ENCODE peak calls at places on chromosome 18, in four cellular contexts. M is HT-29, T is MCF 10A, H is KBM-7. N is an unnamed sample.

GRCh38 chr18:45287531-45287930 is 327.7 kb upstream of the SLC14A2 start:
- DNase-seq in M (no peak), T (no peak), H (no peak), N (no peak)

GRCh38 chr18:24764766-24765165 is 304.3 kb downstream of the HRH4 start:
- DNase-seq in M (no peak), T (no peak), H (no peak), N (no peak)

GRCh38 chr18:79965119-79965902 is 868 bp downstream of the HSBP1L1 start:
- DNase-seq in M (peak), T (peak), H (peak), N (peak)

GRCh38 chr18:36572135-36572856 is 256.5 kb downstream of the TPGS2 start:
- DNase-seq in T (peak), M (peak), H (peak), N (peak)

GRCh38 chr18:28735731-28736130 is 558.8 kb upstream of the CDH2 start:
- DNase-seq in T (peak), M (no peak), H (no peak), N (no peak)

GRCh38 chr18:62737474-62737873 is 22.1 kb downstream of the PHLPP1 start:
- DNase-seq in M (no peak), T (no peak), H (no peak), N (no peak)

GRCh38 chr18:51009071-51009470 is 20.9 kb upstream of the SMAD4 start:
- DNase-seq in M (no peak), T (peak), H (peak), N (no peak)

GRCh38 chr18:24198461-24198860 is 59.6 kb downstream of the CABYR start:
- DNase-seq in H (no peak), M (no peak), T (no peak), N (no peak)

GRCh38 chr18:59381949-59382348 is 22.9 kb upstream of the LMAN1 start:
- DNase-seq in M (no peak), H (no peak), T (no peak), N (no peak)

GRCh38 chr18:22961156-22961555 is 28.0 kb downstream of the RBBP8 start:
- DNase-seq in H (no peak), M (no peak), T (no peak), N (no peak)

GRCh38 chr18:9849407-9849961 is 36.3 kb upstream of the TXNDC2 start:
- DNase-seq in M (peak), H (peak), T (no peak), N (no peak)

GRCh38 chr18:36300211-36300610 is 2.7 kb downstream of the FHOD3 start:
- DNase-seq in H (no peak), M (no peak), T (no peak), N (no peak)

GRCh38 chr18:39701839-39702238 is 2136.2 kb upstream of the CELF4 start:
- DNase-seq in M (peak), H (no peak), T (no peak), N (peak)

GRCh38 chr18:77374106-77374505 is 124.5 kb downstream of the GALR1 start:
- DNase-seq in M (no peak), H (no peak), T (no peak), N (no peak)

GRCh38 chr18:2441544-2441943 is 129.8 kb downstream of the METTL4 start:
- DNase-seq in T (no peak), M (no peak), H (no peak), N (no peak)

GRCh38 chr18:54392621-54393023 is 34.9 kb downstream of the C18orf54 start:
- DNase-seq in M (peak), H (peak), T (peak), N (peak)

GRCh38 chr18:48613589-48613988 is 74.8 kb downstream of the CTIF start:
- DNase-seq in H (no peak), M (no peak), T (no peak), N (no peak)

GRCh38 chr18:35703043-35703688 is 121.6 kb downstream of the GALNT1 start:
- DNase-seq in H (no peak), M (no peak), T (no peak), N (peak)

GRCh38 chr18:22639026-22639463 is 221.3 kb upstream of the CTAGE1 start:
- DNase-seq in H (no peak), T (peak), M (no peak), N (no peak)

GRCh38 chr18:63460414-63460813 is 16.3 kb upstream of the SERPINB5 start:
- DNase-seq in H (no peak), T (no peak), M (no peak), N (no peak)

GRCh38 chr18:54737986-54738385 is 90.3 kb upstream of the RAB27B start:
- DNase-seq in H (no peak), M (no peak), T (peak), N (no peak)

GRCh38 chr18:63878343-63878742 is 9.2 kb upstream of the SERPINB2 start:
- DNase-seq in H (no peak), T (peak), M (no peak), N (no peak)

GRCh38 chr18:58618822-58619553 is 9.9 kb downstream of the ALPK2 start:
- DNase-seq in H (no peak), T (no peak), M (no peak), N (no peak)

GRCh38 chr18:12377556-12378553 is 828 bp upstream of the AFG3L2 start:
- DNase-seq in H (peak), T (no peak), M (no peak), N (no peak)

GRCh38 chr18:49898421-49898820 is 85.1 kb upstream of the ACAA2 start:
- DNase-seq in H (peak), T (peak), M (peak), N (peak)

GRCh38 chr18:10036479-10036878 is 122.7 kb downstream of the VAPA start:
- DNase-seq in M (no peak), T (no peak), H (no peak), N (no peak)

GRCh38 chr18:2881088-2881487 is 34.3 kb downstream of the EMILIN2 start:
- DNase-seq in H (no peak), T (no peak), M (no peak), N (no peak)

GRCh38 chr18:76451475-76452331 is 43.3 kb downstream of the ZNF516 start:
- DNase-seq in T (no peak), M (peak), H (peak), N (no peak)

GRCh38 chr18:55053976-55054375 is 94.7 kb upstream of the CCDC68 start:
- DNase-seq in M (no peak), H (no peak), T (no peak), N (no peak)

GRCh38 chr18:7038330-7038846 is 79.2 kb downstream of the LAMA1 start:
- DNase-seq in H (peak), T (peak), M (peak), N (peak)

GRCh38 chr18:61637905-61638304 is 254.9 kb downstream of the RNF152 start:
- DNase-seq in H (no peak), M (no peak), T (no peak), N (no peak)

GRCh38 chr18:49227456-49227855 is 233.0 kb downstream of the DYM start:
- DNase-seq in T (no peak), M (no peak), H (no peak), N (no peak)

GRCh38 chr18:23243178-23243577 is 107.9 kb downstream of the CABLES1 start:
- DNase-seq in H (peak), T (no peak), M (no peak), N (no peak)

GRCh38 chr18:74402806-74403433 is 54.2 kb downstream of the DIPK1C start:
- DNase-seq in T (no peak), M (no peak), H (no peak), N (no peak)

GRCh38 chr18:58788470-58788869 is 76.2 kb upstream of the ZNF532 start:
- DNase-seq in M (no peak), T (no peak), H (no peak), N (no peak)

GRCh38 chr18:61988100-61988499 is 95.3 kb upstream of the RNF152 start:
- DNase-seq in H (peak), T (no peak), M (no peak), N (no peak)

N was measured in HepG2.